ENCODE peak calls at places on chromosome 10, in seven cellular contexts. One of them, this sample, is unnamed.

GRCh38 chr10:15836797-15837196 is 23.5 kb downstream of the MINDY3 start:
- DNase-seq in mesothelial cell of epicardium: no peak
- DNase-seq in right atrium auricular region: no peak
- DNase-seq in endothelial cell: no peak
- DNase-seq in HFF-Myc: no peak
- DNase-seq in IMR-90: no peak
- DNase-seq in HFFc6: no peak
- DNase-seq in this sample: no peak

GRCh38 chr10:66180651-66181318 is 745.1 kb upstream of the LRRTM3 start:
- DNase-seq in mesothelial cell of epicardium: no peak
- DNase-seq in right atrium auricular region: no peak
- DNase-seq in endothelial cell: peak; percentile 46
- DNase-seq in HFF-Myc: peak; percentile 24
- DNase-seq in IMR-90: peak; percentile 52
- DNase-seq in HFFc6: peak; percentile 50
- DNase-seq in this sample: peak; percentile 65

GRCh38 chr10:70498970-70499828 is 20.6 kb downstream of the PALD1 start:
- DNase-seq in mesothelial cell of epicardium: no peak
- DNase-seq in right atrium auricular region: no peak
- DNase-seq in endothelial cell: no peak
- DNase-seq in HFF-Myc: no peak
- DNase-seq in IMR-90: no peak
- DNase-seq in HFFc6: no peak
- DNase-seq in this sample: no peak

GRCh38 chr10:70190581-70190980 is 20.3 kb upstream of the SAR1A start:
- DNase-seq in mesothelial cell of epicardium: no peak
- DNase-seq in right atrium auricular region: no peak
- DNase-seq in endothelial cell: no peak
- DNase-seq in HFF-Myc: no peak
- DNase-seq in IMR-90: no peak
- DNase-seq in HFFc6: peak; percentile 33
- DNase-seq in this sample: no peak

GRCh38 chr10:53325073-53325472 is 552.5 kb upstream of the MBL2 start:
- DNase-seq in mesothelial cell of epicardium: no peak
- DNase-seq in right atrium auricular region: no peak
- DNase-seq in endothelial cell: no peak
- DNase-seq in HFF-Myc: no peak
- DNase-seq in IMR-90: peak; percentile 53
- DNase-seq in HFFc6: no peak
- DNase-seq in this sample: peak; percentile 70

GRCh38 chr10:1048349-1048731 is 579 bp downstream of the IDI1 start:
- DNase-seq in mesothelial cell of epicardium: no peak
- DNase-seq in right atrium auricular region: peak; percentile 74
- DNase-seq in endothelial cell: no peak
- DNase-seq in HFF-Myc: no peak
- DNase-seq in IMR-90: peak; percentile 57
- DNase-seq in HFFc6: peak; percentile 17
- DNase-seq in this sample: no peak

GRCh38 chr10:73439605-73440298 is 6.4 kb upstream of the MSS51 start:
- DNase-seq in mesothelial cell of epicardium: no peak
- DNase-seq in right atrium auricular region: no peak
- DNase-seq in endothelial cell: no peak
- DNase-seq in HFF-Myc: peak; percentile 9
- DNase-seq in IMR-90: peak; percentile 81
- DNase-seq in HFFc6: peak; percentile 65
- DNase-seq in this sample: peak; percentile 66

GRCh38 chr10:85607296-85607695 is 759.3 kb downstream of the GRID1 start:
- DNase-seq in mesothelial cell of epicardium: peak; percentile 10
- DNase-seq in right atrium auricular region: peak; percentile 55
- DNase-seq in endothelial cell: no peak
- DNase-seq in HFF-Myc: no peak
- DNase-seq in IMR-90: no peak
- DNase-seq in HFFc6: no peak
- DNase-seq in this sample: no peak

GRCh38 chr10:26743091-26743490 is 45.6 kb downstream of the PDSS1 start:
- DNase-seq in mesothelial cell of epicardium: no peak
- DNase-seq in right atrium auricular region: no peak
- DNase-seq in endothelial cell: no peak
- DNase-seq in HFF-Myc: no peak
- DNase-seq in IMR-90: peak; percentile 32
- DNase-seq in HFFc6: no peak
- DNase-seq in this sample: peak; percentile 74

GRCh38 chr10:100184426-100185219 is 1.2 kb downstream of the ERLIN1 start:
- DNase-seq in mesothelial cell of epicardium: no peak
- DNase-seq in right atrium auricular region: no peak
- DNase-seq in endothelial cell: no peak
- DNase-seq in HFF-Myc: no peak
- DNase-seq in IMR-90: peak; percentile 23
- DNase-seq in HFFc6: peak; percentile 17
- DNase-seq in this sample: peak; percentile 30

GRCh38 chr10:69406302-69406811 is 10.4 kb downstream of the TACR2 start:
- DNase-seq in mesothelial cell of epicardium: no peak
- DNase-seq in right atrium auricular region: no peak
- DNase-seq in endothelial cell: no peak
- DNase-seq in HFF-Myc: no peak
- DNase-seq in IMR-90: no peak
- DNase-seq in HFFc6: no peak
- DNase-seq in this sample: peak; percentile 66

GRCh38 chr10:35025916-35026315 is 64.2 kb downstream of the CUL2 start:
- DNase-seq in mesothelial cell of epicardium: no peak
- DNase-seq in right atrium auricular region: no peak
- DNase-seq in endothelial cell: no peak
- DNase-seq in HFF-Myc: no peak
- DNase-seq in IMR-90: peak; percentile 78
- DNase-seq in HFFc6: peak; percentile 68
- DNase-seq in this sample: peak; percentile 61

GRCh38 chr10:2043379-2043778 is 306.1 kb upstream of the ADARB2 start:
- DNase-seq in mesothelial cell of epicardium: no peak
- DNase-seq in right atrium auricular region: no peak
- DNase-seq in endothelial cell: no peak
- DNase-seq in HFF-Myc: no peak
- DNase-seq in IMR-90: no peak
- DNase-seq in HFFc6: no peak
- DNase-seq in this sample: no peak

GRCh38 chr10:62109532-62110293 is 158.9 kb downstream of the RTKN2 start:
- DNase-seq in mesothelial cell of epicardium: no peak
- DNase-seq in right atrium auricular region: no peak
- DNase-seq in endothelial cell: no peak
- DNase-seq in HFF-Myc: no peak
- DNase-seq in IMR-90: no peak
- DNase-seq in HFFc6: no peak
- DNase-seq in this sample: no peak

GRCh38 chr10:104937528-104937927 is 296.4 kb downstream of the SORCS3 start:
- DNase-seq in mesothelial cell of epicardium: no peak
- DNase-seq in right atrium auricular region: no peak
- DNase-seq in endothelial cell: no peak
- DNase-seq in HFF-Myc: peak; percentile 20
- DNase-seq in IMR-90: peak; percentile 7
- DNase-seq in HFFc6: peak; percentile 36
- DNase-seq in this sample: peak; percentile 58

GRCh38 chr10:92298487-92298886 is 7.5 kb downstream of the MARCHF5 start:
- DNase-seq in mesothelial cell of epicardium: no peak
- DNase-seq in right atrium auricular region: no peak
- DNase-seq in endothelial cell: no peak
- DNase-seq in HFF-Myc: no peak
- DNase-seq in IMR-90: no peak
- DNase-seq in HFFc6: no peak
- DNase-seq in this sample: no peak

GRCh38 chr10:102927311-102928010 is 9.4 kb downstream of the CNNM2 start:
- DNase-seq in mesothelial cell of epicardium: no peak
- DNase-seq in right atrium auricular region: no peak
- DNase-seq in endothelial cell: no peak
- DNase-seq in HFF-Myc: no peak
- DNase-seq in IMR-90: no peak
- DNase-seq in HFFc6: no peak
- DNase-seq in this sample: no peak

GRCh38 chr10:1211844-1212570 is 155.8 kb downstream of the WDR37 start:
- DNase-seq in mesothelial cell of epicardium: peak; percentile 31
- DNase-seq in right atrium auricular region: peak; percentile 4
- DNase-seq in endothelial cell: no peak
- DNase-seq in HFF-Myc: no peak
- DNase-seq in IMR-90: no peak
- DNase-seq in HFFc6: no peak
- DNase-seq in this sample: no peak

GRCh38 chr10:82190432-82191260 is 315.7 kb downstream of the NRG3 start:
- DNase-seq in mesothelial cell of epicardium: no peak
- DNase-seq in right atrium auricular region: no peak
- DNase-seq in endothelial cell: no peak
- DNase-seq in HFF-Myc: no peak
- DNase-seq in IMR-90: no peak
- DNase-seq in HFFc6: no peak
- DNase-seq in this sample: no peak

GRCh38 chr10:28837613-28838390 is 160.5 kb downstream of the BAMBI start:
- DNase-seq in mesothelial cell of epicardium: no peak
- DNase-seq in right atrium auricular region: no peak
- DNase-seq in endothelial cell: no peak
- DNase-seq in HFF-Myc: no peak
- DNase-seq in IMR-90: no peak
- DNase-seq in HFFc6: no peak
- DNase-seq in this sample: no peak

GRCh38 chr10:28838908-28839307 is 161.6 kb downstream of the BAMBI start:
- DNase-seq in mesothelial cell of epicardium: no peak
- DNase-seq in right atrium auricular region: no peak
- DNase-seq in endothelial cell: no peak
- DNase-seq in HFF-Myc: no peak
- DNase-seq in IMR-90: peak; percentile 12
- DNase-seq in HFFc6: no peak
- DNase-seq in this sample: no peak

DNA sequence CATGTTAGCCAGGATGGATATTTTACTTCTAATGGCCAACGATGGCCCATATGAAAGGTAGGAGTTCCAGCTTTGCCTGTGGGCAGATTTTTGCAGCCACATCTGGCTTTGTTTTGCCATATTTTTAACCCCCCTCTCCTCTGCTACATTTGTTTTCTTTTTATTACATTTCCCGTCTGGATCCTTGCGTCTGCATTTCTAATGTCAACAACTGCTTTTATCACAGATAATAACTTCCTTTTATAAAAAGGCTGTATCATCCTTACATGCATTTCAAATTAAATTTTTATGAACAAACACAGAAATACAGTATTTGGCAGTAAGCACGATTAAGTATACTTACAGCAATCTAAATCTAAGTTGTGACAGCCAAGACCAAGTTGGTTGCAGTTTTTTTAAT is 156.0 kb downstream of the BAMBI start:
- DNase-seq in mesothelial cell of epicardium: no peak
- DNase-seq in right atrium auricular region: no peak
- DNase-seq in endothelial cell: no peak
- DNase-seq in HFF-Myc: peak; percentile 54
- DNase-seq in IMR-90: no peak
- DNase-seq in HFFc6: no peak
- DNase-seq in this sample: no peak
- TF ChIP-seq CTCF in mesothelial cell of epicardium: no peak
- TF ChIP-seq CTCF in right atrium auricular region: no peak
- TF ChIP-seq CTCF in endothelial cell: no peak
- TF ChIP-seq CTCF in HFF-Myc: no peak
- TF ChIP-seq CTCF in IMR-90: no peak
- TF ChIP-seq CTCF in HFFc6: no peak
- TF ChIP-seq CTCF in this sample: no peak

DNA sequence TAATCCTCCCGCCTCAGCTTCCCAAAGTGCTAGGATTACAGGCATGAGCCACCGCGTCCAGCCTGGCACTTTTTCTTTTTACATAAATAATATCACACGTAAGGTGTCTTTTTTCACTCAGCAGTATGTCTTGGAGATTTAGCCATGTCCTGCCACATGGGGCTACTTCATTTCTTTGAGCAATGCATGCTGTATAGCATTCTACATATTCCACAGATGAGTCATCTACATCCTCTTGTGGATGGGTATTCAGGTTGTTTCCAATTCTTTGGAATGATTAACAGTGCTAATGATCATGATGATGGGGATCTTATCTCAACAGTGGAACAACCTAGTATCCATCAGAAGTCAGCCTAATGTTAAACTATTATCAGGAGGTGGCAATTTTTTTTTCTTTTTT is 50.8 kb downstream of the ZNF503 start:
- DNase-seq in mesothelial cell of epicardium: no peak
- DNase-seq in right atrium auricular region: no peak
- DNase-seq in endothelial cell: no peak
- DNase-seq in HFF-Myc: no peak
- DNase-seq in IMR-90: peak; percentile 80
- DNase-seq in HFFc6: peak; percentile 40
- DNase-seq in this sample: peak; percentile 63
- TF ChIP-seq CTCF in mesothelial cell of epicardium: no peak
- TF ChIP-seq CTCF in right atrium auricular region: no peak
- TF ChIP-seq CTCF in endothelial cell: no peak
- TF ChIP-seq CTCF in HFF-Myc: no peak
- TF ChIP-seq CTCF in IMR-90: peak; percentile 18
- TF ChIP-seq CTCF in HFFc6: no peak
- TF ChIP-seq CTCF in this sample: peak; percentile 23

DNA sequence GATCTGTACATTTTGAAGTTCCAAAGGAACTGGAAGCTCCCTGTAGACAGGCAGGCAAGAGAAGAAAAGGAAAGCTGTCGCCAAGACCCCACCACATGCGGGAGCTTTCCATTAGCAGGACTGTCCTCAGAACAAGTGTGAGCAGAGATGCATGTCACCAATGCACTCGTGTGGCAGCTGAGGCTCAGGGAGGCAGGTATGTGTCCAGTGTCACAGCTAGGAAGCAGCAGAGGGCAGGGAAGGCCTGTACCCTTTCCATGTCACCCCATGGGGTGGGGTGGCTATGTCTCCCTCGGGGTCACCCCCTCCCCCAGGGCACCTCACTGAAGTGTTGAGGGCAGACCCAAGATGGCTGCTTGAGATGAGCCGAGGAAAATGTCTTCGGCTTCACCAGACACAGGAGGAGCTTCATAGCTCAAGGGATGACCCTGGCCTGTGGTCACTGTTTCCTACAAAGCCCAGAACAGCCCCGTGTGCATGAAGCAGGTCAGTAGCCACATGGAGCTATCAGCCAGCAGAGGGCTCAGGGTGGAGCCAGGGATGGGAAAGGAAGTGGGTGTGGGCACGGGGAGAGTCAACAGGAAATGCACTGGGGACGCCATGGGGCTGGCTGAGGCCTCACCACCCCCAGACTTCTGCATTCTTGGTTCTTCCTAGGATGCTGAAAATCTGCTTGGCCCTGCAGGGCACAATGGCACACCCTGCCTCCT is 96.6 kb downstream of the FAM53B start:
- DNase-seq in mesothelial cell of epicardium: no peak
- DNase-seq in right atrium auricular region: peak; percentile 80
- DNase-seq in endothelial cell: peak; percentile 27
- DNase-seq in HFF-Myc: peak; percentile 39
- DNase-seq in IMR-90: peak; percentile 20
- DNase-seq in HFFc6: peak; percentile 7
- DNase-seq in this sample: peak; percentile 75
- TF ChIP-seq CTCF in mesothelial cell of epicardium: no peak
- TF ChIP-seq CTCF in right atrium auricular region: no peak
- TF ChIP-seq CTCF in endothelial cell: no peak
- TF ChIP-seq CTCF in HFF-Myc: peak; percentile 20
- TF ChIP-seq CTCF in IMR-90: no peak
- TF ChIP-seq CTCF in HFFc6: peak; percentile 36
- TF ChIP-seq CTCF in this sample: peak; percentile 58

GRCh38 chr10:4704034-4704545 is 121.9 kb upstream of the AKR1E2 start:
- DNase-seq in mesothelial cell of epicardium: no peak
- DNase-seq in right atrium auricular region: no peak
- DNase-seq in endothelial cell: no peak
- DNase-seq in HFF-Myc: peak; percentile 80
- DNase-seq in IMR-90: peak; percentile 93
- DNase-seq in HFFc6: peak; percentile 96
- DNase-seq in this sample: peak; percentile 92

GRCh38 chr10:4710858-4711257 is 115.1 kb upstream of the AKR1E2 start:
- DNase-seq in mesothelial cell of epicardium: no peak
- DNase-seq in right atrium auricular region: no peak
- DNase-seq in endothelial cell: no peak
- DNase-seq in HFF-Myc: no peak
- DNase-seq in IMR-90: no peak
- DNase-seq in HFFc6: no peak
- DNase-seq in this sample: no peak

GRCh38 chr10:4708123-4708759 is 117.8 kb upstream of the AKR1E2 start:
- DNase-seq in mesothelial cell of epicardium: no peak
- DNase-seq in right atrium auricular region: no peak
- DNase-seq in endothelial cell: peak; percentile 35
- DNase-seq in HFF-Myc: no peak
- DNase-seq in IMR-90: no peak
- DNase-seq in HFFc6: no peak
- DNase-seq in this sample: no peak
- TF ChIP-seq CTCF in mesothelial cell of epicardium: peak; percentile 21
- TF ChIP-seq CTCF in right atrium auricular region: no peak
- TF ChIP-seq CTCF in endothelial cell: peak; percentile 69
- TF ChIP-seq CTCF in HFF-Myc: peak; percentile 53
- TF ChIP-seq CTCF in IMR-90: no peak
- TF ChIP-seq CTCF in HFFc6: peak; percentile 59
- TF ChIP-seq CTCF in this sample: peak; percentile 34